ENCODE peak calls at places on chromosome 21, in ten cellular contexts. One of them, this sample, is unnamed.

GRCh38 chr21:37793660-37794059 is 122.6 kb downstream of the KCNJ6 start:
- DNase-seq in aorta: no peak
- DNase-seq in keratinocyte: no peak
- DNase-seq in transverse colon: no peak
- DNase-seq in small intestine: no peak
- DNase-seq in epithelial cell of esophagus: peak
- DNase-seq in mammary epithelial cell: no peak
- DNase-seq in spleen: no peak
- DNase-seq in right cardiac atrium: no peak
- DNase-seq in cardiac fibroblast: peak
- DNase-seq in this sample: peak

GRCh38 chr21:27756191-27756590 is 789.3 kb upstream of the ADAMTS5 start:
- DNase-seq in aorta: no peak
- DNase-seq in keratinocyte: no peak
- DNase-seq in transverse colon: no peak
- DNase-seq in small intestine: no peak
- DNase-seq in epithelial cell of esophagus: peak
- DNase-seq in mammary epithelial cell: no peak
- DNase-seq in spleen: no peak
- DNase-seq in right cardiac atrium: no peak
- DNase-seq in cardiac fibroblast: peak
- DNase-seq in this sample: no peak

GRCh38 chr21:45248893-45249381 is 38.8 kb downstream of the POFUT2 start:
- DNase-seq in aorta: peak
- DNase-seq in keratinocyte: no peak
- DNase-seq in transverse colon: peak
- DNase-seq in small intestine: no peak
- DNase-seq in epithelial cell of esophagus: no peak
- DNase-seq in mammary epithelial cell: peak
- DNase-seq in spleen: peak
- DNase-seq in right cardiac atrium: peak
- DNase-seq in cardiac fibroblast: peak
- DNase-seq in this sample: peak

GRCh38 chr21:36415375-36415774 is 30.2 kb downstream of the CHAF1B start:
- DNase-seq in aorta: peak
- DNase-seq in keratinocyte: no peak
- DNase-seq in transverse colon: no peak
- DNase-seq in small intestine: no peak
- DNase-seq in epithelial cell of esophagus: no peak
- DNase-seq in mammary epithelial cell: no peak
- DNase-seq in spleen: no peak
- DNase-seq in right cardiac atrium: no peak
- DNase-seq in cardiac fibroblast: no peak
- DNase-seq in this sample: no peak

GRCh38 chr21:15592271-15592860 is 137.4 kb upstream of the USP25 start:
- DNase-seq in aorta: no peak
- DNase-seq in keratinocyte: no peak
- DNase-seq in transverse colon: no peak
- DNase-seq in small intestine: peak
- DNase-seq in epithelial cell of esophagus: peak
- DNase-seq in mammary epithelial cell: peak
- DNase-seq in spleen: no peak
- DNase-seq in right cardiac atrium: no peak
- DNase-seq in cardiac fibroblast: peak
- DNase-seq in this sample: peak

GRCh38 chr21:15653710-15654109 is 76.1 kb upstream of the USP25 start:
- DNase-seq in aorta: no peak
- DNase-seq in keratinocyte: no peak
- DNase-seq in transverse colon: no peak
- DNase-seq in small intestine: no peak
- DNase-seq in epithelial cell of esophagus: no peak
- DNase-seq in mammary epithelial cell: no peak
- DNase-seq in spleen: no peak
- DNase-seq in right cardiac atrium: no peak
- DNase-seq in cardiac fibroblast: no peak
- DNase-seq in this sample: no peak

GRCh38 chr21:24824209-24824608 is 783.1 kb downstream of the MRPL39 start:
- DNase-seq in aorta: no peak
- DNase-seq in keratinocyte: no peak
- DNase-seq in transverse colon: no peak
- DNase-seq in small intestine: no peak
- DNase-seq in epithelial cell of esophagus: no peak
- DNase-seq in mammary epithelial cell: no peak
- DNase-seq in spleen: no peak
- DNase-seq in right cardiac atrium: no peak
- DNase-seq in cardiac fibroblast: no peak
- DNase-seq in this sample: no peak

GRCh38 chr21:34354836-34355235 is 9.0 kb upstream of the KCNE2 start:
- DNase-seq in aorta: no peak
- DNase-seq in keratinocyte: no peak
- DNase-seq in transverse colon: no peak
- DNase-seq in small intestine: no peak
- DNase-seq in epithelial cell of esophagus: no peak
- DNase-seq in mammary epithelial cell: no peak
- DNase-seq in spleen: no peak
- DNase-seq in right cardiac atrium: no peak
- DNase-seq in cardiac fibroblast: no peak
- DNase-seq in this sample: no peak

GRCh38 chr21:43874085-43874785 is 9.2 kb downstream of the AGPAT3 start:
- DNase-seq in aorta: peak
- DNase-seq in keratinocyte: no peak
- DNase-seq in transverse colon: no peak
- DNase-seq in small intestine: no peak
- DNase-seq in epithelial cell of esophagus: no peak
- DNase-seq in mammary epithelial cell: no peak
- DNase-seq in spleen: peak
- DNase-seq in right cardiac atrium: no peak
- DNase-seq in cardiac fibroblast: no peak
- DNase-seq in this sample: peak

GRCh38 chr21:31599563-31599962 is 59.9 kb upstream of the SOD1 start:
- DNase-seq in aorta: no peak
- DNase-seq in keratinocyte: no peak
- DNase-seq in transverse colon: no peak
- DNase-seq in small intestine: no peak
- DNase-seq in epithelial cell of esophagus: no peak
- DNase-seq in mammary epithelial cell: no peak
- DNase-seq in spleen: no peak
- DNase-seq in right cardiac atrium: no peak
- DNase-seq in cardiac fibroblast: no peak
- DNase-seq in this sample: no peak

GRCh38 chr21:46119565-46120271 is 21.8 kb downstream of the COL6A2 start:
- DNase-seq in aorta: peak
- DNase-seq in keratinocyte: no peak
- DNase-seq in transverse colon: peak
- DNase-seq in small intestine: no peak
- DNase-seq in epithelial cell of esophagus: no peak
- DNase-seq in mammary epithelial cell: no peak
- DNase-seq in spleen: peak
- DNase-seq in right cardiac atrium: peak
- DNase-seq in cardiac fibroblast: no peak
- DNase-seq in this sample: no peak

GRCh38 chr21:27346041-27346448 is 379.2 kb upstream of the ADAMTS5 start:
- DNase-seq in aorta: no peak
- DNase-seq in keratinocyte: no peak
- DNase-seq in transverse colon: no peak
- DNase-seq in small intestine: no peak
- DNase-seq in epithelial cell of esophagus: peak
- DNase-seq in mammary epithelial cell: peak
- DNase-seq in spleen: no peak
- DNase-seq in right cardiac atrium: no peak
- DNase-seq in cardiac fibroblast: peak
- DNase-seq in this sample: peak

GRCh38 chr21:35663856-35664606 is 396.3 kb downstream of the SETD4 start:
- DNase-seq in aorta: no peak
- DNase-seq in keratinocyte: no peak
- DNase-seq in transverse colon: no peak
- DNase-seq in small intestine: no peak
- DNase-seq in epithelial cell of esophagus: no peak
- DNase-seq in mammary epithelial cell: no peak
- DNase-seq in spleen: no peak
- DNase-seq in right cardiac atrium: no peak
- DNase-seq in cardiac fibroblast: no peak
- DNase-seq in this sample: no peak

GRCh38 chr21:22535630-22536029 is 1537.4 kb downstream of the NCAM2 start:
- DNase-seq in aorta: no peak
- DNase-seq in keratinocyte: no peak
- DNase-seq in transverse colon: no peak
- DNase-seq in small intestine: no peak
- DNase-seq in epithelial cell of esophagus: no peak
- DNase-seq in mammary epithelial cell: no peak
- DNase-seq in spleen: no peak
- DNase-seq in right cardiac atrium: no peak
- DNase-seq in cardiac fibroblast: no peak
- DNase-seq in this sample: no peak

GRCh38 chr21:21002137-21002536 is 3.9 kb downstream of the NCAM2 start:
- DNase-seq in aorta: no peak
- DNase-seq in keratinocyte: no peak
- DNase-seq in transverse colon: no peak
- DNase-seq in small intestine: no peak
- DNase-seq in epithelial cell of esophagus: no peak
- DNase-seq in mammary epithelial cell: no peak
- DNase-seq in spleen: no peak
- DNase-seq in right cardiac atrium: no peak
- DNase-seq in cardiac fibroblast: no peak
- DNase-seq in this sample: no peak
- H3K4me3 ChIP-seq in aorta: no peak
- H3K4me3 ChIP-seq in keratinocyte: no peak
- H3K4me3 ChIP-seq in transverse colon: no peak
- H3K4me3 ChIP-seq in small intestine: no peak
- H3K4me3 ChIP-seq in epithelial cell of esophagus: no peak
- H3K4me3 ChIP-seq in mammary epithelial cell: no peak
- H3K4me3 ChIP-seq in spleen: no peak
- H3K4me3 ChIP-seq in right cardiac atrium: no peak
- H3K4me3 ChIP-seq in cardiac fibroblast: no peak
- H3K4me3 ChIP-seq in this sample: no peak

GRCh38 chr21:42649122-42650032 is 4.0 kb upstream of the PDE9A start:
- DNase-seq in aorta: peak
- DNase-seq in keratinocyte: no peak
- DNase-seq in transverse colon: no peak
- DNase-seq in small intestine: no peak
- DNase-seq in epithelial cell of esophagus: no peak
- DNase-seq in mammary epithelial cell: no peak
- DNase-seq in spleen: peak
- DNase-seq in right cardiac atrium: peak
- DNase-seq in cardiac fibroblast: no peak
- DNase-seq in this sample: no peak
- H3K4me3 ChIP-seq in aorta: no peak
- H3K4me3 ChIP-seq in keratinocyte: no peak
- H3K4me3 ChIP-seq in transverse colon: no peak
- H3K4me3 ChIP-seq in small intestine: no peak
- H3K4me3 ChIP-seq in epithelial cell of esophagus: no peak
- H3K4me3 ChIP-seq in mammary epithelial cell: no peak
- H3K4me3 ChIP-seq in spleen: no peak
- H3K4me3 ChIP-seq in right cardiac atrium: no peak
- H3K4me3 ChIP-seq in cardiac fibroblast: no peak
- H3K4me3 ChIP-seq in this sample: no peak

GRCh38 chr21:17467829-17468228 is 45.0 kb upstream of the CXADR start:
- DNase-seq in aorta: no peak
- DNase-seq in keratinocyte: no peak
- DNase-seq in transverse colon: no peak
- DNase-seq in small intestine: no peak
- DNase-seq in epithelial cell of esophagus: no peak
- DNase-seq in mammary epithelial cell: no peak
- DNase-seq in spleen: no peak
- DNase-seq in right cardiac atrium: no peak
- DNase-seq in cardiac fibroblast: no peak
- DNase-seq in this sample: no peak
- H3K4me3 ChIP-seq in aorta: no peak
- H3K4me3 ChIP-seq in keratinocyte: no peak
- H3K4me3 ChIP-seq in transverse colon: no peak
- H3K4me3 ChIP-seq in small intestine: no peak
- H3K4me3 ChIP-seq in epithelial cell of esophagus: no peak
- H3K4me3 ChIP-seq in mammary epithelial cell: no peak
- H3K4me3 ChIP-seq in spleen: no peak
- H3K4me3 ChIP-seq in right cardiac atrium: peak
- H3K4me3 ChIP-seq in cardiac fibroblast: no peak
- H3K4me3 ChIP-seq in this sample: no peak

GRCh38 chr21:41933259-41934079 is 20.3 kb downstream of the C2CD2 start:
- DNase-seq in aorta: no peak
- DNase-seq in keratinocyte: no peak
- DNase-seq in transverse colon: no peak
- DNase-seq in small intestine: no peak
- DNase-seq in epithelial cell of esophagus: peak
- DNase-seq in mammary epithelial cell: peak
- DNase-seq in spleen: peak
- DNase-seq in right cardiac atrium: peak
- DNase-seq in cardiac fibroblast: peak
- DNase-seq in this sample: no peak

GRCh38 chr21:41932191-41932575 is 21.6 kb downstream of the C2CD2 start:
- DNase-seq in aorta: no peak
- DNase-seq in keratinocyte: no peak
- DNase-seq in transverse colon: no peak
- DNase-seq in small intestine: no peak
- DNase-seq in epithelial cell of esophagus: peak
- DNase-seq in mammary epithelial cell: peak
- DNase-seq in spleen: peak
- DNase-seq in right cardiac atrium: no peak
- DNase-seq in cardiac fibroblast: peak
- DNase-seq in this sample: no peak

GRCh38 chr21:41929248-41929647 is 24.6 kb downstream of the C2CD2 start:
- DNase-seq in aorta: no peak
- DNase-seq in keratinocyte: no peak
- DNase-seq in transverse colon: no peak
- DNase-seq in small intestine: no peak
- DNase-seq in epithelial cell of esophagus: no peak
- DNase-seq in mammary epithelial cell: no peak
- DNase-seq in spleen: peak
- DNase-seq in right cardiac atrium: no peak
- DNase-seq in cardiac fibroblast: no peak
- DNase-seq in this sample: no peak

GRCh38 chr21:41931041-41931451 is 22.8 kb downstream of the C2CD2 start:
- DNase-seq in aorta: no peak
- DNase-seq in keratinocyte: no peak
- DNase-seq in transverse colon: no peak
- DNase-seq in small intestine: peak
- DNase-seq in epithelial cell of esophagus: peak
- DNase-seq in mammary epithelial cell: peak
- DNase-seq in spleen: peak
- DNase-seq in right cardiac atrium: no peak
- DNase-seq in cardiac fibroblast: no peak
- DNase-seq in this sample: no peak

DNA sequence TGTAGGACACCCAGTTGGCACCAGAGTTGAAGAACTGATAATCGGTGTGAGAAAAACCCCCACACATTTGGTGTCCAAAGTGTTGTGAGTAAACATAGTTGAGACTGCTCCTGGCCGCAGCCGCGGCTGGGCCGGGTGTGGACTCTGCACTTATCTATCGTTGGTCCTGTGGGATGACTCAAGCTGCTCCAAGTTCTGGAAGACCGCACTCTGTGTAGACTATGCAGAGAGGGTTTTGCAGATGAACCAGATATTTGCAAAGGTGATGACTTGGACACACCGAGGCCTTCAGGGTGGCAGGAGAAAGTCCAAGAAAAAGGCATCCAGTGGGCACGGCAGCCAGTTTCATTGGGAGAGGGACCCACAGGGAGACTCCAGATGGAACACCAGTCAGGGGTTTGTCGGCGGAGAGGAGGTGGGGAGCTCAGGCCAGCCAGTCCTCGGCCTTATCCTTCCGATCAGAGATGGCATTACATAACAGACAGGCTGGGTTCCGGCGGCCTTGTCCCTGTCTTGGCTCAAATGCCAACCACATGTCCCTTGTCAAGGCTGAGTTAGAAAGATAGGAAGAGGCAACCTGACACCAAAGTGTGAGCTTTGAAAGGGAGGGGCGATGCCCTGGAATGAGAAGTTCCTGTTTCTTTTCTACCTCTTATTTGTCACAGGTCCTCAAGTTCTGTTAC is 21.1 kb downstream of the C2CD2 start:
- DNase-seq in aorta: no peak
- DNase-seq in keratinocyte: no peak
- DNase-seq in transverse colon: no peak
- DNase-seq in small intestine: no peak
- DNase-seq in epithelial cell of esophagus: peak
- DNase-seq in mammary epithelial cell: peak
- DNase-seq in spleen: peak
- DNase-seq in right cardiac atrium: peak
- DNase-seq in cardiac fibroblast: peak
- DNase-seq in this sample: no peak
- H3K4me3 ChIP-seq in aorta: no peak
- H3K4me3 ChIP-seq in keratinocyte: no peak
- H3K4me3 ChIP-seq in transverse colon: no peak
- H3K4me3 ChIP-seq in small intestine: no peak
- H3K4me3 ChIP-seq in epithelial cell of esophagus: no peak
- H3K4me3 ChIP-seq in mammary epithelial cell: no peak
- H3K4me3 ChIP-seq in spleen: no peak
- H3K4me3 ChIP-seq in right cardiac atrium: no peak
- H3K4me3 ChIP-seq in cardiac fibroblast: no peak
- H3K4me3 ChIP-seq in this sample: peak